ENCODE peak calls at places on chromosomes 5 and 9, in six cellular contexts. One of them, this sample, is unnamed.

GRCh38 chr9:130451509-130452388 is 7.0 kb downstream of the ASS1 start:
- DNase-seq in brain microvascular endothelial cell: peak; percentile 94
- DNase-seq in spleen: no peak
- DNase-seq in HL-60: no peak
- DNase-seq in AG10803: peak; percentile 95
- DNase-seq in uterus: peak; percentile 94
- DNase-seq in this sample: peak; percentile 84

GRCh38 chr5:1385395-1386273 is 40.7 kb upstream of the CLPTM1L start:
- DNase-seq in brain microvascular endothelial cell: peak; percentile 35
- DNase-seq in spleen: peak; percentile 99
- DNase-seq in HL-60: peak; percentile 85
- DNase-seq in AG10803: peak; percentile 40
- DNase-seq in uterus: peak; percentile 66
- DNase-seq in this sample: no peak

GRCh38 chr5:112977440-112977861 is 853 bp downstream of the DCP2 start:
- DNase-seq in brain microvascular endothelial cell: no peak
- DNase-seq in spleen: no peak
- DNase-seq in HL-60: no peak
- DNase-seq in AG10803: peak; percentile 15
- DNase-seq in uterus: no peak
- DNase-seq in this sample: no peak

GRCh38 chr9:81266674-81267073 is 422.7 kb downstream of the TLE1 start:
- DNase-seq in brain microvascular endothelial cell: peak; percentile 60
- DNase-seq in spleen: no peak
- DNase-seq in HL-60: no peak
- DNase-seq in AG10803: peak; percentile 3
- DNase-seq in uterus: no peak
- DNase-seq in this sample: peak; percentile 41

GRCh38 chr5:167982-168660 is 23.2 kb upstream of the LRRC14B start:
- DNase-seq in brain microvascular endothelial cell: peak; percentile 97
- DNase-seq in spleen: peak; percentile 60
- DNase-seq in HL-60: no peak
- DNase-seq in AG10803: peak; percentile 96
- DNase-seq in uterus: no peak
- DNase-seq in this sample: peak; percentile 92

GRCh38 chr5:43602456-43602817 is 543 bp upstream of the NNT start:
- DNase-seq in brain microvascular endothelial cell: peak; percentile 48
- DNase-seq in spleen: no peak
- DNase-seq in HL-60: peak; percentile 49
- DNase-seq in AG10803: peak; percentile 61
- DNase-seq in uterus: peak; percentile 33
- DNase-seq in this sample: no peak

GRCh38 chr9:34190996-34191892 is 12.4 kb downstream of the UBAP1 start:
- DNase-seq in brain microvascular endothelial cell: no peak
- DNase-seq in spleen: no peak
- DNase-seq in HL-60: no peak
- DNase-seq in AG10803: peak; percentile 36
- DNase-seq in uterus: no peak
- DNase-seq in this sample: no peak

GRCh38 chr5:54959673-54960418 is 25.5 kb downstream of the ESM1 start:
- DNase-seq in brain microvascular endothelial cell: peak; percentile 12
- DNase-seq in spleen: no peak
- DNase-seq in HL-60: peak; percentile 1
- DNase-seq in AG10803: no peak
- DNase-seq in uterus: no peak
- DNase-seq in this sample: no peak

GRCh38 chr9:37329576-37329975 is 92.9 kb upstream of the GRHPR start:
- DNase-seq in brain microvascular endothelial cell: peak; percentile 15
- DNase-seq in spleen: no peak
- DNase-seq in HL-60: no peak
- DNase-seq in AG10803: peak; percentile 43
- DNase-seq in uterus: no peak
- DNase-seq in this sample: no peak

GRCh38 chr5:144958002-144958401 is 787.3 kb downstream of the KCTD16 start:
- DNase-seq in brain microvascular endothelial cell: no peak
- DNase-seq in spleen: no peak
- DNase-seq in HL-60: no peak
- DNase-seq in AG10803: no peak
- DNase-seq in uterus: no peak
- DNase-seq in this sample: no peak

GRCh38 chr5:169647566-169647965 is 10.5 kb downstream of the DOCK2 start:
- DNase-seq in brain microvascular endothelial cell: no peak
- DNase-seq in spleen: no peak
- DNase-seq in HL-60: peak; percentile 63
- DNase-seq in AG10803: no peak
- DNase-seq in uterus: no peak
- DNase-seq in this sample: no peak

GRCh38 chr9:134698587-134699342 is 57.2 kb downstream of the COL5A1 start:
- DNase-seq in brain microvascular endothelial cell: peak; percentile 30
- DNase-seq in spleen: peak; percentile 89
- DNase-seq in HL-60: peak; percentile 53
- DNase-seq in AG10803: peak; percentile 39
- DNase-seq in uterus: peak; percentile 67
- DNase-seq in this sample: no peak

GRCh38 chr9:88056876-88057275 is 81.4 kb downstream of the SPATA31C2 start:
- DNase-seq in brain microvascular endothelial cell: peak; percentile 43
- DNase-seq in spleen: no peak
- DNase-seq in HL-60: no peak
- DNase-seq in AG10803: peak; percentile 38
- DNase-seq in uterus: no peak
- DNase-seq in this sample: no peak

GRCh38 chr5:90932052-90932699 is 373.6 kb downstream of the ADGRV1 start:
- DNase-seq in brain microvascular endothelial cell: peak; percentile 53
- DNase-seq in spleen: no peak
- DNase-seq in HL-60: peak; percentile 12
- DNase-seq in AG10803: peak; percentile 59
- DNase-seq in uterus: peak; percentile 55
- DNase-seq in this sample: peak; percentile 16

GRCh38 chr5:77423022-77423750 is 68.9 kb downstream of the WDR41 start:
- DNase-seq in brain microvascular endothelial cell: no peak
- DNase-seq in spleen: no peak
- DNase-seq in HL-60: no peak
- DNase-seq in AG10803: peak; percentile 91
- DNase-seq in uterus: no peak
- DNase-seq in this sample: no peak

GRCh38 chr5:95284512-95285405 is at the start of gene MCTP1:
- DNase-seq in brain microvascular endothelial cell: no peak
- DNase-seq in spleen: peak; percentile 76
- DNase-seq in HL-60: no peak
- DNase-seq in AG10803: no peak
- DNase-seq in uterus: no peak
- DNase-seq in this sample: no peak

GRCh38 chr9:137646341-137646740 is 27.5 kb downstream of the EHMT1 start:
- DNase-seq in brain microvascular endothelial cell: no peak
- DNase-seq in spleen: peak; percentile 59
- DNase-seq in HL-60: no peak
- DNase-seq in AG10803: no peak
- DNase-seq in uterus: no peak
- DNase-seq in this sample: no peak

GRCh38 chr9:37801287-37801850 is 772 bp downstream of the DCAF10 start:
- DNase-seq in brain microvascular endothelial cell: no peak
- DNase-seq in spleen: peak; percentile 91
- DNase-seq in HL-60: peak; percentile 18
- DNase-seq in AG10803: peak; percentile 9
- DNase-seq in uterus: no peak
- DNase-seq in this sample: no peak

GRCh38 chr5:107565791-107566536 is 104.8 kb downstream of the EFNA5 start:
- DNase-seq in brain microvascular endothelial cell: no peak
- DNase-seq in spleen: no peak
- DNase-seq in HL-60: no peak
- DNase-seq in AG10803: no peak
- DNase-seq in uterus: no peak
- DNase-seq in this sample: no peak

GRCh38 chr5:90113108-90113507 is 296.4 kb downstream of the CETN3 start:
- DNase-seq in brain microvascular endothelial cell: no peak
- DNase-seq in spleen: no peak
- DNase-seq in HL-60: no peak
- DNase-seq in AG10803: no peak
- DNase-seq in uterus: no peak
- DNase-seq in this sample: no peak

GRCh38 chr5:145228564-145228963 is 606.6 kb downstream of the PRELID2 start:
- DNase-seq in brain microvascular endothelial cell: no peak
- DNase-seq in spleen: no peak
- DNase-seq in HL-60: no peak
- DNase-seq in AG10803: no peak
- DNase-seq in uterus: no peak
- DNase-seq in this sample: no peak

GRCh38 chr9:93532121-93532520 is 44.3 kb upstream of the PHF2 start:
- DNase-seq in brain microvascular endothelial cell: no peak
- DNase-seq in spleen: no peak
- DNase-seq in HL-60: no peak
- DNase-seq in AG10803: no peak
- DNase-seq in uterus: no peak
- DNase-seq in this sample: no peak

DNA sequence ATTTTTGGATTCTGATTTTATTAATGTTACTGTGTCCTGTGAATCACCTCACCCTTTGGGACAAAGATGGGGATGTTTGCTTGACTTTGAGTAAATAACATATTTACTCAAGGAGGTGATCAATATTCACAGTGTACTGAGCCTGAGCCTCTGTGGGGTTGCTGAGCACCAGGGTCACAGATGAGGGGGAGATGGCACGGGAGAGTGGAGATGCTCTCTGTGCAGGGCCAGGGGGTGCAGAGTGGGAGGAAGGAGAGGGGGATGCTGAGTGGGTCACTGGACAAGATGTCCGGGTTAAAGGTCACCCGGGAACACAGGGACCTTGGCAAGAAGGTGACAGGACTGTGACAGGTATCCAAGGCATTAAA is 4.0 kb downstream of the SQSTM1 start:
- DNase-seq in brain microvascular endothelial cell: no peak
- DNase-seq in spleen: no peak
- DNase-seq in HL-60: no peak
- DNase-seq in AG10803: no peak
- DNase-seq in uterus: no peak
- DNase-seq in this sample: no peak
- H3K4me3 ChIP-seq in brain microvascular endothelial cell: no peak overlapping the region
- H3K4me3 ChIP-seq in spleen: no peak overlapping the region
- H3K4me3 ChIP-seq in HL-60: no peak overlapping the region
- H3K4me3 ChIP-seq in AG10803: no peak overlapping the region
- H3K4me3 ChIP-seq in uterus: no peak overlapping the region
- H3K4me3 ChIP-seq in this sample: no peak overlapping the region

GRCh38 chr5:131459216-131459615 is 175.8 kb downstream of the RAPGEF6 start:
- DNase-seq in brain microvascular endothelial cell: no peak
- DNase-seq in spleen: no peak
- DNase-seq in HL-60: no peak
- DNase-seq in AG10803: no peak
- DNase-seq in uterus: no peak
- DNase-seq in this sample: no peak
- H3K4me3 ChIP-seq in brain microvascular endothelial cell: no peak overlapping the region
- H3K4me3 ChIP-seq in spleen: no peak overlapping the region
- H3K4me3 ChIP-seq in HL-60: no peak overlapping the region
- H3K4me3 ChIP-seq in AG10803: no peak overlapping the region
- H3K4me3 ChIP-seq in uterus: no peak overlapping the region
- H3K4me3 ChIP-seq in this sample: no peak overlapping the region

GRCh38 chr5:159338143-159338542 is 7.9 kb upstream of the IL12B start:
- DNase-seq in brain microvascular endothelial cell: no peak
- DNase-seq in spleen: no peak
- DNase-seq in HL-60: peak; percentile 29
- DNase-seq in AG10803: no peak
- DNase-seq in uterus: no peak
- DNase-seq in this sample: no peak

GRCh38 chr5:159339451-159339850 is 9.2 kb upstream of the IL12B start:
- DNase-seq in brain microvascular endothelial cell: no peak
- DNase-seq in spleen: no peak
- DNase-seq in HL-60: no peak
- DNase-seq in AG10803: no peak
- DNase-seq in uterus: no peak
- DNase-seq in this sample: no peak

GRCh38 chr5:159337291-159337974 is 7.1 kb upstream of the IL12B start:
- DNase-seq in brain microvascular endothelial cell: peak; percentile 74
- DNase-seq in spleen: no peak
- DNase-seq in HL-60: peak; percentile 69
- DNase-seq in AG10803: peak; percentile 62
- DNase-seq in uterus: no peak
- DNase-seq in this sample: no peak

GRCh38 chr5:159332800-159333563 is 2.7 kb upstream of the IL12B start:
- DNase-seq in brain microvascular endothelial cell: no peak
- DNase-seq in spleen: no peak
- DNase-seq in HL-60: no peak
- DNase-seq in AG10803: no peak
- DNase-seq in uterus: no peak
- DNase-seq in this sample: no peak

DNA sequence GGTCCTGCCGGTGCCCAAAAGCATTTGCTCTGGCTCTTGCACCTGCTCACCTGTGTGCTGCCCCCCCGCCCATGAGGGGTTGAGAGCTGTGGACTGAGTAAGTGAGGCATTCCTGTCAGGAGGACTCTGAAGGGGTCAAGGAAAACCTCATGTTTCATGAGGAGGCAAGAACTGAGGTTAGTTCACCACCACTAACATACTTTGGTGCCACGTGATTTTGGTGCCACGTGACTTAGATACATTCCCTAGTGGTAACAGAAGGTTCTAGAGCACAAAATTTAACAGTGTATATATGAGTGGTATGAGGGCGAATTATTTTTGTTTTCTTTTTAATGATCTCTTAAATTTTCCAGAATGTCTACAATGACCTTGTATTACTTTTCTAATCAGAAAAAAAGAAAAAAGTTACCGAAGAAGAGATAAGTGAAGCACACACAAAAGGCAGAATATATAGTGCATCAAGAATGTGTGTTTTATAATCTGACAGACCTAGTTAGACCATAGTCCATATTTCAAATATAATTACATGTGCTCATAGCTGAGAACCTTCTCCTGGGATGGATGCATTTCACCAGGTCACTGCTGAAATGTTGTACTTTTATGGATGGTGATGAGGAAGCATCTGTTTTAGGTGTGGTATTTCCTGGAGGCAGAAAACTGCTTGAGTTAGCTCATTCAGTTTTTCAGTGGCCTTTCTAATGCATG is 6.5 kb upstream of the IL12B start:
- DNase-seq in brain microvascular endothelial cell: no peak
- DNase-seq in spleen: no peak
- DNase-seq in HL-60: no peak
- DNase-seq in AG10803: no peak
- DNase-seq in uterus: no peak
- DNase-seq in this sample: no peak
- H3K4me3 ChIP-seq in brain microvascular endothelial cell: no peak overlapping the region
- H3K4me3 ChIP-seq in spleen: no peak overlapping the region
- H3K4me3 ChIP-seq in HL-60: no peak overlapping the region
- H3K4me3 ChIP-seq in AG10803: no peak overlapping the region
- H3K4me3 ChIP-seq in uterus: no peak overlapping the region
- H3K4me3 ChIP-seq in this sample: no peak overlapping the region

GRCh38 chr5:172453206-172453985 is 929 bp downstream of the SH3PXD2B start:
- DNase-seq in brain microvascular endothelial cell: peak; percentile 66
- DNase-seq in spleen: no peak
- DNase-seq in HL-60: no peak
- DNase-seq in AG10803: peak; percentile 64
- DNase-seq in uterus: peak; percentile 75
- DNase-seq in this sample: peak; percentile 33

GRCh38 chr5:172452398-172453205 is 1.7 kb downstream of the SH3PXD2B start:
- DNase-seq in brain microvascular endothelial cell: peak; percentile 74
- DNase-seq in spleen: peak; percentile 13
- DNase-seq in HL-60: no peak
- DNase-seq in AG10803: peak; percentile 71
- DNase-seq in uterus: peak; percentile 64
- DNase-seq in this sample: peak; percentile 41

GRCh38 chr5:172454355-172455086 is at the start of gene SH3PXD2B:
- DNase-seq in brain microvascular endothelial cell: no peak
- DNase-seq in spleen: peak; percentile 81
- DNase-seq in HL-60: no peak
- DNase-seq in AG10803: peak; percentile 41
- DNase-seq in uterus: peak; percentile 66
- DNase-seq in this sample: no peak

GRCh38 chr5:172455087-172455381 is 709 bp upstream of the SH3PXD2B start:
- DNase-seq in brain microvascular endothelial cell: no peak
- DNase-seq in spleen: no peak
- DNase-seq in HL-60: no peak
- DNase-seq in AG10803: no peak
- DNase-seq in uterus: no peak
- DNase-seq in this sample: no peak

GRCh38 chr5:172453986-172454354 is 355 bp downstream of the SH3PXD2B start:
- DNase-seq in brain microvascular endothelial cell: no peak
- DNase-seq in spleen: no peak
- DNase-seq in HL-60: no peak
- DNase-seq in AG10803: no peak
- DNase-seq in uterus: peak; percentile 69
- DNase-seq in this sample: no peak
- H3K4me3 ChIP-seq in brain microvascular endothelial cell: peak overlapping the region; percentile 93
- H3K4me3 ChIP-seq in spleen: peak overlapping the region; percentile 54
- H3K4me3 ChIP-seq in HL-60: peak overlapping the region; percentile 37
- H3K4me3 ChIP-seq in AG10803: peak overlapping the region; percentile 93
- H3K4me3 ChIP-seq in uterus: peak overlapping the region; percentile 96
- H3K4me3 ChIP-seq in this sample: peak overlapping the region; percentile 92

This sample was measured in skeletal muscle cell.